ENCODE peak calls at places on chromosome 19, in eight cellular contexts. One of them, this sample, is unnamed.

GRCh38 chr19:29478578-29479565 is 46.9 kb upstream of the VSTM2B start:
- DNase-seq in colonic mucosa: no peak
- DNase-seq in AG10803: peak; percentile 8
- DNase-seq in fibroblast of mammary gland: no peak
- DNase-seq in foreskin fibroblast: no peak
- DNase-seq in naive thymus-derived CD4-positive, alpha-beta T cell: no peak
- DNase-seq in BE2C: peak; percentile 35
- DNase-seq in kidney epithelial cell: no peak
- DNase-seq in this sample: no peak

GRCh38 chr19:55341191-55342043 is 1.7 kb downstream of the KMT5C start:
- DNase-seq in colonic mucosa: peak; percentile 87
- DNase-seq in AG10803: peak; percentile 53
- DNase-seq in fibroblast of mammary gland: peak; percentile 56
- DNase-seq in foreskin fibroblast: peak; percentile 87
- DNase-seq in naive thymus-derived CD4-positive, alpha-beta T cell: peak; percentile 50
- DNase-seq in BE2C: peak; percentile 83
- DNase-seq in kidney epithelial cell: no peak
- DNase-seq in this sample: peak; percentile 54

GRCh38 chr19:1864480-1865171 is 1.2 kb upstream of the KLF16 start:
- DNase-seq in colonic mucosa: peak; percentile 75
- DNase-seq in AG10803: peak; percentile 59
- DNase-seq in fibroblast of mammary gland: peak; percentile 57
- DNase-seq in foreskin fibroblast: peak; percentile 90
- DNase-seq in naive thymus-derived CD4-positive, alpha-beta T cell: peak; percentile 24
- DNase-seq in BE2C: peak; percentile 80
- DNase-seq in kidney epithelial cell: no peak
- DNase-seq in this sample: no peak

GRCh38 chr19:4183967-4184717 is 1.7 kb downstream of the ANKRD24 start:
- DNase-seq in colonic mucosa: no peak
- DNase-seq in AG10803: no peak
- DNase-seq in fibroblast of mammary gland: no peak
- DNase-seq in foreskin fibroblast: no peak
- DNase-seq in naive thymus-derived CD4-positive, alpha-beta T cell: no peak
- DNase-seq in BE2C: no peak
- DNase-seq in kidney epithelial cell: no peak
- DNase-seq in this sample: no peak

GRCh38 chr19:42303101-42303464 is 659 bp upstream of the PAFAH1B3 start:
- DNase-seq in colonic mucosa: no peak
- DNase-seq in AG10803: no peak
- DNase-seq in fibroblast of mammary gland: no peak
- DNase-seq in foreskin fibroblast: no peak
- DNase-seq in naive thymus-derived CD4-positive, alpha-beta T cell: no peak
- DNase-seq in BE2C: no peak
- DNase-seq in kidney epithelial cell: no peak
- DNase-seq in this sample: no peak

GRCh38 chr19:43552616-43553015 is 19.6 kb downstream of the ZNF575 start:
- DNase-seq in colonic mucosa: no peak
- DNase-seq in AG10803: no peak
- DNase-seq in fibroblast of mammary gland: no peak
- DNase-seq in foreskin fibroblast: no peak
- DNase-seq in naive thymus-derived CD4-positive, alpha-beta T cell: no peak
- DNase-seq in BE2C: no peak
- DNase-seq in kidney epithelial cell: no peak
- DNase-seq in this sample: no peak

GRCh38 chr19:17209126-17210036 is 5.8 kb upstream of the USE1 start:
- DNase-seq in colonic mucosa: peak; percentile 39
- DNase-seq in AG10803: peak; percentile 23
- DNase-seq in fibroblast of mammary gland: peak; percentile 51
- DNase-seq in foreskin fibroblast: peak; percentile 42
- DNase-seq in naive thymus-derived CD4-positive, alpha-beta T cell: no peak
- DNase-seq in BE2C: peak; percentile 96
- DNase-seq in kidney epithelial cell: no peak
- DNase-seq in this sample: peak; percentile 41

GRCh38 chr19:11986754-11987153 is 21.9 kb downstream of the ZNF763 start:
- DNase-seq in colonic mucosa: no peak
- DNase-seq in AG10803: no peak
- DNase-seq in fibroblast of mammary gland: no peak
- DNase-seq in foreskin fibroblast: no peak
- DNase-seq in naive thymus-derived CD4-positive, alpha-beta T cell: peak; percentile 10
- DNase-seq in BE2C: no peak
- DNase-seq in kidney epithelial cell: no peak
- DNase-seq in this sample: no peak

GRCh38 chr19:18278521-18279265 is 2.7 kb downstream of the JUND start:
- DNase-seq in colonic mucosa: peak; percentile 43
- DNase-seq in AG10803: no peak
- DNase-seq in fibroblast of mammary gland: no peak
- DNase-seq in foreskin fibroblast: no peak
- DNase-seq in naive thymus-derived CD4-positive, alpha-beta T cell: peak; percentile 69
- DNase-seq in BE2C: no peak
- DNase-seq in kidney epithelial cell: no peak
- DNase-seq in this sample: peak; percentile 43

GRCh38 chr19:10514211-10515145 is 2.8 kb downstream of the S1PR5 start:
- DNase-seq in colonic mucosa: no peak
- DNase-seq in AG10803: no peak
- DNase-seq in fibroblast of mammary gland: no peak
- DNase-seq in foreskin fibroblast: no peak
- DNase-seq in naive thymus-derived CD4-positive, alpha-beta T cell: no peak
- DNase-seq in BE2C: peak; percentile 56
- DNase-seq in kidney epithelial cell: no peak
- DNase-seq in this sample: no peak

GRCh38 chr19:52935434-52935833 is 12.2 kb upstream of the ZNF888 start:
- DNase-seq in colonic mucosa: no peak
- DNase-seq in AG10803: no peak
- DNase-seq in fibroblast of mammary gland: peak; percentile 31
- DNase-seq in foreskin fibroblast: no peak
- DNase-seq in naive thymus-derived CD4-positive, alpha-beta T cell: no peak
- DNase-seq in BE2C: no peak
- DNase-seq in kidney epithelial cell: no peak
- DNase-seq in this sample: peak; percentile 92

GRCh38 chr19:44643605-44644390 is at the start of gene PVR:
- DNase-seq in colonic mucosa: peak; percentile 79
- DNase-seq in AG10803: peak; percentile 68
- DNase-seq in fibroblast of mammary gland: peak; percentile 57
- DNase-seq in foreskin fibroblast: peak; percentile 91
- DNase-seq in naive thymus-derived CD4-positive, alpha-beta T cell: no peak
- DNase-seq in BE2C: peak; percentile 85
- DNase-seq in kidney epithelial cell: peak; percentile 50
- DNase-seq in this sample: peak; percentile 71

GRCh38 chr19:15014579-15014978 is 34.7 kb upstream of the CASP14 start:
- DNase-seq in colonic mucosa: no peak
- DNase-seq in AG10803: no peak
- DNase-seq in fibroblast of mammary gland: no peak
- DNase-seq in foreskin fibroblast: no peak
- DNase-seq in naive thymus-derived CD4-positive, alpha-beta T cell: no peak
- DNase-seq in BE2C: no peak
- DNase-seq in kidney epithelial cell: no peak
- DNase-seq in this sample: no peak

GRCh38 chr19:13212759-13213330 is 62.6 kb downstream of the IER2 start:
- DNase-seq in colonic mucosa: peak; percentile 79
- DNase-seq in AG10803: peak; percentile 41
- DNase-seq in fibroblast of mammary gland: peak; percentile 63
- DNase-seq in foreskin fibroblast: peak; percentile 63
- DNase-seq in naive thymus-derived CD4-positive, alpha-beta T cell: peak; percentile 69
- DNase-seq in BE2C: peak; percentile 75
- DNase-seq in kidney epithelial cell: no peak
- DNase-seq in this sample: peak; percentile 44

GRCh38 chr19:45882652-45883585 is 3.0 kb downstream of the IRF2BP1 start:
- DNase-seq in colonic mucosa: peak; percentile 93
- DNase-seq in AG10803: peak; percentile 83
- DNase-seq in fibroblast of mammary gland: peak; percentile 86
- DNase-seq in foreskin fibroblast: peak; percentile 93
- DNase-seq in naive thymus-derived CD4-positive, alpha-beta T cell: peak; percentile 75
- DNase-seq in BE2C: peak; percentile 75
- DNase-seq in kidney epithelial cell: no peak
- DNase-seq in this sample: peak; percentile 85
- H3K4me3 ChIP-seq in colonic mucosa: peak overlapping the region; percentile 16
- H3K4me3 ChIP-seq in AG10803: peak overlapping the region; percentile 38
- H3K4me3 ChIP-seq in fibroblast of mammary gland: no peak overlapping the region
- H3K4me3 ChIP-seq in foreskin fibroblast: no peak overlapping the region
- H3K4me3 ChIP-seq in naive thymus-derived CD4-positive, alpha-beta T cell: no peak overlapping the region
- H3K4me3 ChIP-seq in BE2C: no peak overlapping the region
- H3K4me3 ChIP-seq in kidney epithelial cell: peak overlapping the region; percentile 20
- H3K4me3 ChIP-seq in this sample: peak overlapping the region; percentile 12

DNA sequence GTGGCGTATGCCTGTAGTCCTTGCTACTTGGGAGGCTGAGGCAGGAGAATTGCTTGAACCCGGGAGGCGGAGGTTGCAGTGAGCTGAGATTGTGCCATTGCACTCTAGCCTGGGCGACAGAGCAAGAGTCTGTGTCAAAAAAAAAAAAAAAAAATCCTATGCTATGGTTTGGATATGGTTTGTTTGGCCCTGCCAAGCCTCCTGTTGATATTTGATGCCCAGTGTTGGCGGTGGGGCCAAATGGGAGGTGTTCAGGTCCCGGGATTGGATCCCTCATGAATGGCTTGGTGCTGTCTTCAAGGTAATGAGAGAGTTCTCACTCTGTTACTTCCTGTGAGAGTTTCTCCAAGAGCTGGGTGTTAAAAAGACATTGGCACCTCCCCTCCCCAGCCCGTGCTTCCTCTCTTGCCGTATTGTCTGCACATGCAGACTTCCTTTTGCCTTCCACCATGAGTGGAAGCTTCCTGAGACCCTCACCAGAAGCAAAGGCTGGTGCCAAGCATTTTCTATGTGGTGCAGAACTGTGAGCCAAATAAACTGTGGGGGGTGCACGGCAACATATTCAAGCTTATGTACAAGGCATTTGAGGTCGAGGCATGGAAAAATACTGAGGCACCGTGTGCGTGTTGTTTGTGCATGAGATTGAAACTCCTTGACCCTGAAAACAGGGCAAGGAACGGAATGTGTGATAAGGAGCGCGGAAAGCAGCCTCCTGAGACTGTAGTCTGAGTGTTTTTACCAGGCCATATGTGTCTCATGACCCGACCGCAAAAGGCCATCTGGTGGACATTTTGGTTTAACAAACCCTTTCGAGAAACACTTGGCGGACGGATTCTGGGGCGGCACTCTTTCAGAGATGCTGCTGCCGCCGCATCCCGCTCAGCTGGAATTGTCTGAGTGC is 7.3 kb downstream of the SIGLEC9 start:
- DNase-seq in colonic mucosa: peak; percentile 32
- DNase-seq in AG10803: peak; percentile 65
- DNase-seq in fibroblast of mammary gland: peak; percentile 81
- DNase-seq in foreskin fibroblast: peak; percentile 51
- DNase-seq in naive thymus-derived CD4-positive, alpha-beta T cell: peak; percentile 28
- DNase-seq in BE2C: no peak
- DNase-seq in kidney epithelial cell: no peak
- DNase-seq in this sample: peak; percentile 98
- H3K4me3 ChIP-seq in colonic mucosa: no peak overlapping the region
- H3K4me3 ChIP-seq in AG10803: no peak overlapping the region
- H3K4me3 ChIP-seq in fibroblast of mammary gland: no peak overlapping the region
- H3K4me3 ChIP-seq in foreskin fibroblast: no peak overlapping the region
- H3K4me3 ChIP-seq in naive thymus-derived CD4-positive, alpha-beta T cell: peak overlapping the region; percentile 44
- H3K4me3 ChIP-seq in BE2C: no peak overlapping the region
- H3K4me3 ChIP-seq in kidney epithelial cell: no peak overlapping the region
- H3K4me3 ChIP-seq in this sample: no peak overlapping the region

DNA sequence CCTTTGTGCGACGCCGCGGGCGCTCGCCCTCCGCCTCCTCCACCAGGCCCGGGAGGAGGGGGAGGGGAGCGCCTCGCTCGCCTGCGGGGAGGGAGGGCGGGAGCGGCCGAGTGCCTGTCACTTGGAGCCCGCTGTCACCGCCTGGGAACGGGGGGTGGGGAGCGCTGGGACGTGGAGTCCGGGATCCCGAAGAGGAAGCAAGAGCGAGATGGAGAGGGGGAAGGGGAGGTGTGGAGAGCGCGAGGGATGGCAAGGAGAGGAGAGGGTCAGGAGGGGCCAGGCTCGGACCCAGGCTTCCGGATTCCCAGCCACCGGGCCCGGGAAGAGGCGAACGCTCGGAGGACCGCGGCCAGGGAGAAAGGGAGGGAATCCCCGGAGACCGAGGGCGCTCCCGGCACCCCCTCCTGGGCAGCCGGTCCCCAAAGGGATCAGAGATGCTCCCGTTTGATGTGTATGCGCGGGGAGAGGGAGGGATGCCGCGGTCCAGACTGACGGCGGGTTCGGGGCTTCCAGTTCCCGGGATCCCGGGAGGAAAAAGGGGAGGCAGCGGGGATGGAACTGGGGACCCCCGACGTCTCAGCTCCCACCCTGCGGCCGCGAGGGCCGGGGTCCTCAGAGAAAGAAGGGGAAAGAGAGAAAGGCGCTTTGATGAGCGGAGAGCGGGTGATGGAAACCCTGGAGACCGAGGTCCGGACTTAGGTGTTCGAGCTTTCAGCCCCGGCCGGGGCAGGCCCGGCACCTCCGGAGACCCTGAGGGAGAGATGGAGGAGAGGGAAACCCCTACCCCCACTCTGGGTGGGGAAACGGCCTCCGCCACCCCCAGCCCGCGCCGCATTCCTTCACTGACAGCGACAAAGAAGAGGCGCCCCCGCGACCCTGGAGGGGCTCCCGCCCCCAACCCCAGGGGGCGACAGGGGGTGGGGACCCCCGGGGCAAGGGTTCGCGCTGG is 4.7 kb upstream of the DPF1 start:
- DNase-seq in colonic mucosa: no peak
- DNase-seq in AG10803: no peak
- DNase-seq in fibroblast of mammary gland: no peak
- DNase-seq in foreskin fibroblast: no peak
- DNase-seq in naive thymus-derived CD4-positive, alpha-beta T cell: no peak
- DNase-seq in BE2C: peak; percentile 88
- DNase-seq in kidney epithelial cell: no peak
- DNase-seq in this sample: no peak
- H3K4me3 ChIP-seq in colonic mucosa: no peak overlapping the region
- H3K4me3 ChIP-seq in AG10803: peak overlapping the region; percentile 53
- H3K4me3 ChIP-seq in fibroblast of mammary gland: peak overlapping the region; percentile 46
- H3K4me3 ChIP-seq in foreskin fibroblast: peak overlapping the region; percentile 55
- H3K4me3 ChIP-seq in naive thymus-derived CD4-positive, alpha-beta T cell: no peak overlapping the region
- H3K4me3 ChIP-seq in BE2C: peak overlapping the region; percentile 80
- H3K4me3 ChIP-seq in kidney epithelial cell: peak overlapping the region; percentile 32
- H3K4me3 ChIP-seq in this sample: peak overlapping the region; percentile 47

GRCh38 chr19:49878744-49879070 is 1.2 kb downstream of the TBC1D17 start:
- DNase-seq in colonic mucosa: peak; percentile 35
- DNase-seq in AG10803: no peak
- DNase-seq in fibroblast of mammary gland: no peak
- DNase-seq in foreskin fibroblast: no peak
- DNase-seq in naive thymus-derived CD4-positive, alpha-beta T cell: no peak
- DNase-seq in BE2C: no peak
- DNase-seq in kidney epithelial cell: no peak
- DNase-seq in this sample: no peak

GRCh38 chr19:49879243-49879960 is 1.9 kb downstream of the TBC1D17 start:
- DNase-seq in colonic mucosa: peak; percentile 27
- DNase-seq in AG10803: no peak
- DNase-seq in fibroblast of mammary gland: no peak
- DNase-seq in foreskin fibroblast: no peak
- DNase-seq in naive thymus-derived CD4-positive, alpha-beta T cell: no peak
- DNase-seq in BE2C: no peak
- DNase-seq in kidney epithelial cell: no peak
- DNase-seq in this sample: no peak

GRCh38 chr19:49876422-49877019 is 634 bp downstream of the AKT1S1 start:
- DNase-seq in colonic mucosa: peak; percentile 97
- DNase-seq in AG10803: peak; percentile 99
- DNase-seq in fibroblast of mammary gland: peak; percentile 99
- DNase-seq in foreskin fibroblast: peak; percentile 99
- DNase-seq in naive thymus-derived CD4-positive, alpha-beta T cell: peak; percentile 98
- DNase-seq in BE2C: peak; percentile 98
- DNase-seq in kidney epithelial cell: no peak
- DNase-seq in this sample: peak; percentile 100

GRCh38 chr19:49877020-49877878 is at the start of the genes AKT1S1 and TBC1D17:
- DNase-seq in colonic mucosa: peak; percentile 98
- DNase-seq in AG10803: peak; percentile 100
- DNase-seq in fibroblast of mammary gland: peak; percentile 100
- DNase-seq in foreskin fibroblast: peak; percentile 100
- DNase-seq in naive thymus-derived CD4-positive, alpha-beta T cell: peak; percentile 100
- DNase-seq in BE2C: peak; percentile 98
- DNase-seq in kidney epithelial cell: peak; percentile 98
- DNase-seq in this sample: peak; percentile 100

GRCh38 chr19:49877879-49878743 is 609 bp downstream of the TBC1D17 start:
- DNase-seq in colonic mucosa: peak; percentile 99
- DNase-seq in AG10803: peak; percentile 97
- DNase-seq in fibroblast of mammary gland: peak; percentile 95
- DNase-seq in foreskin fibroblast: peak; percentile 99
- DNase-seq in naive thymus-derived CD4-positive, alpha-beta T cell: peak; percentile 98
- DNase-seq in BE2C: peak; percentile 99
- DNase-seq in kidney epithelial cell: no peak
- DNase-seq in this sample: peak; percentile 98
- H3K4me3 ChIP-seq in colonic mucosa: peak overlapping the region; percentile 81
- H3K4me3 ChIP-seq in AG10803: peak overlapping the region; percentile 98
- H3K4me3 ChIP-seq in fibroblast of mammary gland: peak overlapping the region; percentile 98
- H3K4me3 ChIP-seq in foreskin fibroblast: peak overlapping the region; percentile 85
- H3K4me3 ChIP-seq in naive thymus-derived CD4-positive, alpha-beta T cell: peak overlapping the region; percentile 88
- H3K4me3 ChIP-seq in BE2C: peak overlapping the region; percentile 94
- H3K4me3 ChIP-seq in kidney epithelial cell: peak overlapping the region; percentile 81
- H3K4me3 ChIP-seq in this sample: peak overlapping the region; percentile 95